ENCODE peak calls at places on chromosomes 3 and 15, in ten cellular contexts. C, E, D, A, S, Q, W, T, U and F are unnamed samples. For H3K27me3 and H3K4me1, the result is how much of the 10 kb centered on the place peaks cover.

GRCh38 chr3:46184469-46184868 is 23.6 kb downstream of the CCR1 start:
- DNase-seq in C (peak), E (no peak), D (peak), A (no peak), S (peak), Q (no peak), W (peak), T (peak), U (peak), F (peak)

GRCh38 chr3:56776551-56776950 is 25.2 kb downstream of the ARHGEF3 start:
- DNase-seq in C (no peak), E (no peak), D (no peak), A (no peak), S (no peak), Q (no peak), W (no peak), T (no peak), U (no peak), F (peak)

GRCh38 chr3:131922356-131922755 is 112.5 kb downstream of the CPNE4 start:
- DNase-seq in C (no peak), E (no peak), D (no peak), A (no peak), S (no peak), Q (no peak), W (no peak), T (no peak), U (no peak), F (no peak)

GRCh38 chr3:126270145-126270811 is 86.9 kb downstream of the KLF15 start:
- DNase-seq in C (peak), E (no peak), D (no peak), A (no peak), S (no peak), Q (peak), W (no peak), T (peak), U (no peak), F (peak)

GRCh38 chr3:127387556-127388153 is 99.8 kb upstream of the PRR20G start:
- DNase-seq in C (no peak), E (no peak), D (no peak), A (no peak), S (no peak), Q (no peak), W (no peak), T (no peak), U (no peak), F (no peak)

GRCh38 chr3:161700998-161701397 is 204.4 kb downstream of the OTOL1 start:
- DNase-seq in C (no peak), E (peak), D (no peak), A (no peak), S (no peak), Q (no peak), W (no peak), T (no peak), U (peak), F (no peak)

GRCh38 chr3:144754076-144754783 is 782.6 kb downstream of the DIPK2A start:
- DNase-seq in C (no peak), E (no peak), D (no peak), A (no peak), S (no peak), Q (no peak), W (no peak), T (no peak), U (no peak), F (no peak)

GRCh38 chr3:78804251-78805037 is 963.4 kb downstream of the ROBO1 start:
- DNase-seq in C (peak), E (no peak), D (no peak), A (no peak), S (no peak), Q (no peak), W (no peak), T (peak), U (peak), F (peak)

GRCh38 chr3:23654571-23654970 is 151.2 kb upstream of the UBE2E1 start:
- DNase-seq in C (no peak), E (no peak), D (no peak), A (no peak), S (no peak), Q (no peak), W (no peak), T (no peak), U (no peak), F (no peak)

GRCh38 chr3:126448141-126448892 is 27.4 kb downstream of the ZXDC start:
- DNase-seq in C (no peak), E (no peak), D (no peak), A (no peak), S (no peak), Q (peak), W (no peak), T (no peak), U (no peak), F (no peak)

GRCh38 chr3:152497457-152497856 is 228.7 kb downstream of the MBNL1 start:
- DNase-seq in C (no peak), E (no peak), D (no peak), A (no peak), S (no peak), Q (no peak), W (no peak), T (peak), U (peak), F (peak)

GRCh38 chr3:8769088-8769822 is at the start of gene OXTR:
- DNase-seq in C (peak), E (peak), D (peak), A (peak), S (peak), Q (peak), W (no peak), T (peak), U (peak), F (peak)

GRCh38 chr3:43194490-43195115 is 88.7 kb upstream of the POMGNT2 start:
- DNase-seq in C (no peak), E (no peak), D (no peak), A (no peak), S (no peak), Q (peak), W (no peak), T (no peak), U (no peak), F (no peak)

GRCh38 chr3:120506828-120507774 is 56.3 kb upstream of the FSTL1 start:
- DNase-seq in C (peak), E (peak), D (no peak), A (peak), S (no peak), Q (peak), W (peak), T (peak), U (peak), F (peak)

GRCh38 chr3:192930585-192930984 is 12.9 kb upstream of the MB21D2 start:
- DNase-seq in C (peak), E (no peak), D (peak), A (no peak), S (no peak), Q (no peak), W (no peak), T (no peak), U (no peak), F (no peak)

GRCh38 chr3:150519026-150519425 is 27.3 kb downstream of the SERP1 start:
- DNase-seq in C (no peak), E (no peak), D (peak), A (no peak), S (no peak), Q (peak), W (peak), T (no peak), U (no peak), F (no peak)

GRCh38 chr3:56816061-56816460 is 14.3 kb upstream of the ARHGEF3 start:
- DNase-seq in C (no peak), E (no peak), D (no peak), A (no peak), S (no peak), Q (no peak), W (no peak), T (no peak), U (no peak), F (no peak)

GRCh38 chr3:42024578-42025387 is 62.9 kb upstream of the ULK4 start:
- DNase-seq in C (no peak), E (peak), D (no peak), A (peak), S (no peak), Q (no peak), W (no peak), T (no peak), U (peak), F (peak)

GRCh38 chr3:33201195-33201594 is 17.4 kb downstream of the SUSD5 start:
- DNase-seq in C (no peak), E (no peak), D (no peak), A (no peak), S (no peak), Q (no peak), W (no peak), T (no peak), U (no peak), F (no peak)

GRCh38 chr3:195774917-195775316 is 36.8 kb downstream of the MUC4 start:
- DNase-seq in C (no peak), E (peak), D (no peak), A (peak), S (no peak), Q (peak), W (peak), T (no peak), U (no peak), F (peak)

GRCh38 chr3:156978471-156978961 is 152.4 kb downstream of the LEKR1 start:
- DNase-seq in C (no peak), E (no peak), D (no peak), A (no peak), S (no peak), Q (no peak), W (no peak), T (peak), U (no peak), F (peak)

GRCh38 chr3:115885621-115886020 is 262.3 kb downstream of the GAP43 start:
- DNase-seq in C (peak), E (peak), D (peak), A (no peak), S (no peak), Q (no peak), W (no peak), T (peak), U (peak), F (peak)

GRCh38 chr3:169041677-169042171 is 621.8 kb downstream of the MECOM start:
- DNase-seq in C (peak), E (peak), D (peak), A (peak), S (no peak), Q (no peak), W (peak), T (peak), U (peak), F (peak)

DNA sequence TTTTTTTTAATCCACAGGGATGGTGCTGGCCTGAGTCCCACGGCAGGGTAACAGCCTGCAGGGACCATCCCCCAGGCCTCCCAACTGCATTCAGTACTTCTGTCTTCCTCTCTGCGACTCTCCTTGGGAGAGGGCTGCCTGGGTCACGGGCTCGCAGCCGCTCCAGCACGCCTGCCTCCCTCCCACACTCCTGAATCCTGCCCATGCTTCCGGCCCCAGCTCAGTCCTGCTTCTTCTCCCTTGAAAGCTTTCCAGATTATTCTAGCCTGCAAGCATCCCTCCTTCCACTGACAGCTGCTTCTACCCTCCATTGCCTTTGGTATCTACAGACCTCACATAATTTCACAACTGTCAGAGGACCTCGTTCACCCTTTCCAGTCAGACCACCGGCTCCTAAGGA is 32.4 kb downstream of the MEGF11 start:
- DNase-seq in C (peak), E (no peak), D (no peak), A (no peak), S (no peak), Q (no peak), W (no peak), T (no peak), U (no peak), F (peak)
- H3K27me3 ChIP-seq in C (under half), E (under half), D (under half), A (under half), S (under half), Q (under half), W (under half), T (under half), U (half or more), F (under half)

GRCh38 chr3:133606342-133606741 is 32.9 kb downstream of the CDV3 start:
- DNase-seq in C (no peak), E (no peak), D (no peak), A (no peak), S (no peak), Q (no peak), W (no peak), T (no peak), U (no peak), F (no peak)

GRCh38 chr3:133610031-133610430 is 36.5 kb downstream of the CDV3 start:
- DNase-seq in C (peak), E (no peak), D (no peak), A (no peak), S (no peak), Q (no peak), W (no peak), T (peak), U (no peak), F (peak)

GRCh38 chr3:133606902-133607301 is 33.4 kb downstream of the CDV3 start:
- DNase-seq in C (no peak), E (no peak), D (no peak), A (no peak), S (no peak), Q (no peak), W (no peak), T (no peak), U (no peak), F (no peak)

GRCh38 chr3:133611534-133611933 is 38.0 kb downstream of the CDV3 start:
- DNase-seq in C (no peak), E (no peak), D (no peak), A (no peak), S (no peak), Q (no peak), W (no peak), T (no peak), U (no peak), F (no peak)

DNA sequence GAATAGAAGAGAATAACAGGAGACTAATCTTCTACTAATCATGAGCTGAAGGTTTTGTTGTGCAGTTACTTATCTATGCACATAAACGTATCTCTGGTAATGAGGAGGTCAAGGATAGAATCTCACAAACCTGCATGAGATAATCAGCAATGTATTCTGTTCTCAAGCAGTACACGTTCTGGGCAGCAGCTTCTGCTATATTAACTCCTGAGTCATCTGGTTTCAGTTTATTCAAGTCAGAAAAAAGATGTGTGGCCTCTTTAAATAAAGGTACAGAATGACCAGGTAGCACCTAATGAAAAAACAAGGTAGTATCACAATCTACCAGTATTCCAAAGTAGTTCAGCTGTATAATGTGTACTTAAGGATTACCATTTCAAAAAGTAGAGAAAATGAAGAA is 34.9 kb downstream of the CDV3 start:
- DNase-seq in C (no peak), E (no peak), D (no peak), A (no peak), S (no peak), Q (no peak), W (no peak), T (peak), U (no peak), F (no peak)
- H3K9ac ChIP-seq in C (no peak), E (no peak), D (no peak), A (no peak), S (no peak), Q (no peak), W (no peak), T (no peak), U (peak), F (no peak)

DNA sequence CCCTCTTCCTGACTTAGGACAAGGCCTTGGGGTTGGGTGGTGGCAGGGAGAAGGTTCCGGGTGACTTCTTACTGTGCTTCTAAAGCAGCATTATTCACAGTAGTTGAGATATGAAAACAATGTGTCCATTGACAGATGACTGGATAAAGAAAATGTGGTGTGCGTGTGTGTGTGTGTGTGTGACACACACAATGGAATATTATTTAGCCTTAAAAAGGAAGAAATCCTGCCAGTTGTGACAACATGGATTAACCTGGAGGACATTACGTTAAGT is 128.1 kb upstream of the RASGRP1 start:
- DNase-seq in C (no peak), E (no peak), D (no peak), A (no peak), S (no peak), Q (no peak), W (no peak), T (no peak), U (no peak), F (no peak)
- H3K4me1 ChIP-seq in C (under half), E (under half), D (under half), A (under half), S (under half), Q (under half), W (under half), T (under half), U (under half), F (under half)

GRCh38 chr3:184604956-184605290 is 43.3 kb downstream of the EPHB3 start:
- DNase-seq in C (no peak), E (no peak), D (no peak), A (no peak), S (no peak), Q (no peak), W (no peak), T (no peak), U (no peak), F (no peak)

GRCh38 chr3:184602406-184603155 is 41.0 kb downstream of the EPHB3 start:
- DNase-seq in C (no peak), E (peak), D (peak), A (peak), S (peak), Q (no peak), W (no peak), T (no peak), U (peak), F (no peak)

GRCh38 chr3:184604039-184604955 is 42.7 kb downstream of the EPHB3 start:
- DNase-seq in C (no peak), E (peak), D (no peak), A (no peak), S (no peak), Q (no peak), W (no peak), T (no peak), U (no peak), F (peak)

GRCh38 chr3:184601576-184602405 is 40.2 kb downstream of the EPHB3 start:
- DNase-seq in C (no peak), E (peak), D (no peak), A (no peak), S (no peak), Q (no peak), W (no peak), T (no peak), U (no peak), F (no peak)

DNA sequence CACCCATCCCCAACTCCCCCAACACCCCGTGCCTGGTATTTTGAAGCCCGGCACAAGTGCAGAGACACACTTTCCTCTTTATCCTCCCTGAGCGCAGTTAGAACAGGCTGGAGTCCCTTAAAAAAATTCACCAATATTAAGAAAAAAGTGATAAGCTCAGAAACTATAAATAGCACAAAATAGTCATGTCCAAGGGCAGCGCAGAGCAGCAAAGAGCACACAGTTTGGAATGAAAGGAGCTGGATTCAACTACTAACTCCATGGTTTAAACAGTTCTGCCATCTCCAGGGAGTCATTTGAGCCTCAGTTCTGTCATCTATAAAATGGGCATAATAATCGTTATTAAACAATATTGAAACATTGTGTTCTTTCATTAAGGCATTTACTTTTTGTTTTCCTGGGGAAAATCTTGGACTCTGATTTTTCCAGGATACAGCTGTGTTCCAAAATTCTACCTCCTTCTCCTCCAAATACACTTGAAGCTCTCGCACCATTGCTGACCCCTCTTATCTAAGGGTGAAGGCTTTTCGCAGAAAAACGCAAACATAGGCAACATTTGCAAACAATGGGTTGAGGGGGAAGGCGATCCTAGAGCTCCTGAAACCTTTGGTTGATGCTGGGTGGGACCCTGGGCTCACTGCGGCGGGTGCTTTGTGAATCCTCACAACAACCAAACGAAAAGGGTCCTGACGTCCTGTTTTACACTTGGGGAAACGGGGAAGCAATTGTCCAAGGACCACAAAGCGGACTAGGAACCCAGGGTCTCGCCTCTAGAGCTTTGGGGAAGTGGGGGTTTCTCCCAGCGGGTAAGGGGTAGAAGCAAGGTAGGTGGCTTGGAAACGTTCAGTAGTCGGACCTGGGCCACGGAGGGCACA is 41.8 kb downstream of the EPHB3 start:
- DNase-seq in C (no peak), E (peak), D (no peak), A (no peak), S (no peak), Q (no peak), W (no peak), T (no peak), U (no peak), F (no peak)
- H3K27me3 ChIP-seq in C (under half), E (half or more), D (under half), A (under half), S (under half), Q (under half), W (under half), T (half or more), U (half or more), F (under half)

GRCh38 chr3:72529084-72529483 is 319.2 kb downstream of the SHQ1 start:
- DNase-seq in C (no peak), E (no peak), D (no peak), A (no peak), S (no peak), Q (no peak), W (no peak), T (no peak), U (no peak), F (no peak)

GRCh38 chr3:72520690-72521308 is 327.4 kb downstream of the SHQ1 start:
- DNase-seq in C (peak), E (no peak), D (peak), A (no peak), S (no peak), Q (no peak), W (peak), T (peak), U (peak), F (peak)

GRCh38 chr3:72520205-72520604 is 328.0 kb downstream of the SHQ1 start:
- DNase-seq in C (no peak), E (no peak), D (no peak), A (no peak), S (no peak), Q (no peak), W (no peak), T (no peak), U (no peak), F (no peak)

GRCh38 chr3:72517804-72518442 is 330.3 kb downstream of the SHQ1 start:
- DNase-seq in C (peak), E (no peak), D (no peak), A (peak), S (no peak), Q (peak), W (no peak), T (peak), U (no peak), F (peak)

GRCh38 chr3:72523409-72524172 is 324.7 kb downstream of the SHQ1 start:
- DNase-seq in C (no peak), E (no peak), D (no peak), A (no peak), S (no peak), Q (peak), W (no peak), T (no peak), U (no peak), F (no peak)
- H3K9ac ChIP-seq in C (no peak), E (no peak), D (no peak), A (no peak), S (no peak), Q (no peak), W (no peak), T (no peak), U (no peak), F (no peak)